ENCODE peak calls at places on chromosomes 3 and 15, in nine cellular contexts. D is neural progenitor cell; B is fibroblast of lung; O is effector memory CD4-positive, alpha-beta T cell; F is pancreas; Q is HCT116; P is H7; U is breast epithelium; X is IMR-90. G is an unnamed sample.
A peak's percentile ranks its signal among the peaks of the same experiment; 100 is the strongest.

GRCh38 chr3:187967982-187968381 is 186.0 kb upstream of the LPP start:
- DNase-seq in O (no peak), B (peak; percentile 28), F (no peak), U (no peak), P (no peak), X (peak; percentile 45), Q (no peak), D (no peak), G (peak; percentile 36)

GRCh38 chr3:173889522-173890055 is 492.0 kb downstream of the NLGN1 start:
- DNase-seq in U (no peak), B (peak; percentile 64), D (no peak), F (no peak), O (no peak), X (peak; percentile 36), P (no peak), Q (no peak), G (no peak)

GRCh38 chr15:75030023-75030413 is 6.6 kb downstream of the PPCDC start:
- DNase-seq in X (peak; percentile 13), D (no peak), F (no peak), O (no peak), Q (no peak), B (no peak), P (no peak), U (no peak), G (peak; percentile 5)

GRCh38 chr3:123618076-123618703 is 33.3 kb upstream of the HACD2 start:
- DNase-seq in Q (no peak), P (no peak), O (no peak), B (no peak), D (no peak), U (no peak), X (no peak), F (no peak), G (no peak)

GRCh38 chr15:44535509-44536297 is 1.2 kb upstream of the EIF3J start:
- DNase-seq in X (no peak), F (peak; percentile 37), P (peak; percentile 47), B (no peak), U (no peak), Q (no peak), D (peak; percentile 52), O (no peak), G (no peak)

GRCh38 chr3:79917561-79917960 is 149.8 kb upstream of the ROBO1 start:
- DNase-seq in Q (no peak), O (no peak), P (no peak), D (no peak), B (no peak), U (no peak), F (no peak), X (no peak), G (no peak)

GRCh38 chr3:177602601-177603136 is 405.4 kb upstream of the TBL1XR1 start:
- DNase-seq in D (no peak), U (no peak), O (no peak), P (no peak), Q (no peak), B (peak; percentile 50), X (peak; percentile 31), F (no peak), G (peak; percentile 58)

GRCh38 chr15:96268421-96269204 is 61.9 kb upstream of the NR2F2 start:
- DNase-seq in Q (no peak), O (no peak), F (no peak), X (peak; percentile 66), D (no peak), B (peak; percentile 87), P (no peak), U (no peak), G (peak; percentile 47)

GRCh38 chr15:31973197-31973596 is 57.1 kb upstream of the CHRNA7 start:
- DNase-seq in Q (no peak), X (no peak), F (no peak), P (no peak), O (no peak), D (no peak), B (no peak), U (no peak), G (no peak)

GRCh38 chr15:31964586-31965307 is 65.6 kb upstream of the CHRNA7 start:
- DNase-seq in P (no peak), F (no peak), Q (no peak), X (no peak), D (no peak), O (no peak), U (no peak), B (no peak), G (no peak)

GRCh38 chr15:31974855-31975421 is 55.4 kb upstream of the CHRNA7 start:
- DNase-seq in X (peak; percentile 0), U (no peak), D (peak; percentile 88), Q (no peak), F (peak; percentile 38), B (no peak), O (no peak), P (peak; percentile 87), G (no peak)

GRCh38 chr15:31974154-31974794 is 56.0 kb upstream of the CHRNA7 start:
- DNase-seq in O (no peak), B (no peak), P (peak; percentile 48), Q (no peak), U (no peak), F (no peak), X (no peak), D (peak; percentile 20), G (no peak)

GRCh38 chr15:31970007-31970406 is 60.3 kb upstream of the CHRNA7 start:
- DNase-seq in D (no peak), B (no peak), Q (no peak), O (no peak), X (no peak), P (no peak), F (no peak), U (no peak), G (no peak)
- H3K27me3 ChIP-seq in D (peaks cover under 1% of the 10 kb centered on the region), B (no peaks in the 10 kb centered on the region), Q (peaks cover 4% of the 10 kb centered on the region), O (no peaks in the 10 kb centered on the region), X (no peaks in the 10 kb centered on the region), P (no peaks in the 10 kb centered on the region), F (no peaks in the 10 kb centered on the region), U (peaks cover 4% of the 10 kb centered on the region), G (no peaks in the 10 kb centered on the region)

DNA sequence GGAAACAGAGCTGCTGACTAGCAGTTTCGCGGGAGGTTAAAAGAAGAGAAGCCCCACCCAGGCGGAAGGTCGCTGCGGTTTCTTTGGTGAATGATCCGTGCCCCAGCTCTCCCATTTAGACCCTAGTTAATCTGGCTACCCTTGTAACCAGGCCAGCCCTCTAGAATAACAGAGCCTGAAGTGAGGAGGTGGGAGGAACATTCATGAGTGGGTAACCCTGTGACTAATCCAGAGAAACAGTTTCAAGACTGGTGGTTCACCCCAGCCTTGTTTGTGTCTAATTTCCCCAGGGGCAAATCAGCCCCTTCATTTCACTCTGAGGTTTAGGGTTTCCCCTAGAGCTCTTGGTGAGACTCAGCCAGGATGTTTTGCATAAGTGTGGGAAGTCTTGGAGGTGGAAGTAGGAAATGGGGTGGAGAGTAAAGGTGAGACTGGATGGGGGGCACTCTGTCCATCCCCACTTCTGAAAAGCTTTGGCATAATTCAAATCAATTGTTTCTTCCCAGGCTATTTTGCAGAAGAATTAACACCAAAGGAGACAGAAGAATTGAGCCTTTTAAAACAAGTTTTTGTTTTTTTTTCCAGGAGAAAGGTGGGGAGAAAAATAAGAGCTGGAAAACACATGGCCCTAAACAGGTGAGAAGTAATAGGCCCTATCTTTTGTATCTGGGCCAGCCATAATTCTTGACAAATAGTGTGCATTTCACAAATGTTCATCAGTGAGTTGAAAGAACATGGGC is 303.1 kb downstream of the RPLP1 start:
- DNase-seq in F (no peak), D (no peak), P (peak; percentile 48), U (no peak), Q (no peak), O (peak; percentile 67), X (no peak), B (peak; percentile 63), G (peak; percentile 12)
- H3K27me3 ChIP-seq in F (no peaks in the 10 kb centered on the region), D (no peaks in the 10 kb centered on the region), P (no peaks in the 10 kb centered on the region), U (no peaks in the 10 kb centered on the region), Q (peaks cover 8% of the 10 kb centered on the region), O (no peaks in the 10 kb centered on the region), X (peaks cover 12% of the 10 kb centered on the region), B (no peaks in the 10 kb centered on the region), G (no peaks in the 10 kb centered on the region)

DNA sequence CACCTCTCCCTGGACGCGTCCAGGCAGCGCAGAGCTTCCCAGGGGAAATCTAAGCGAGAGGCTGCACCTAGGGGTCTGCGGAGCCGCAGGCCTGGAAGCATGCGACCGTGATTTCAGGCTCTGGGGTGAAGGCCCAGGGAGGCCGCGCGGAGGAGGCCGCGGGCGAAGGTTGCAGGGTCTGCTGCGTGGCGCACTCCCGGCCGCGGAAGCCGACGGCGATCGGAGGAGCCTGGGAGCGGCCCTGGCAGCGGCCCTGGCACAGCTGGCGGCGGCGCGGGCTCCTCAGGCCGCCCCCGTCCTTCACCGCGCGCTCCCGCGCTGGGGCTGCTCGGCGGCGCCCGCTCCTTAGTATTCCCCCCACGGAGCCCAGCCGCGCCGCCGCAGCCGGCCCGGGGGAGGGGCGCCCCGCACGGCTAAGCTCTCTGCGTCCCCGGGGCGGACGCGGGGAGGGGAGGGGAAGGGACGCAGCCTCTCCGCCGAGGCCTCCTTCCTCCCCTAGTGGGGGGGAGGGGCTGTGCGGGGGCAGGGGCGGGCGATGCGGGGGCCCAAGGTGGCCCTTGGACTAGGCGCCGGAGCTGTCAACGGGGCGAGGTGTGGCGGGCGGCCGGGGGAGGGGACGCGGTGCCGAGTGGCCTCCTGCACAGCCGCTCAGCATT is 21.9 kb downstream of the EPHB3 start:
- DNase-seq in Q (no peak), F (no peak), B (no peak), P (peak; percentile 84), D (peak; percentile 71), U (no peak), O (no peak), X (no peak), G (no peak)
- H3K27me3 ChIP-seq in Q (no peaks in the 10 kb centered on the region), F (no peaks in the 10 kb centered on the region), B (no peaks in the 10 kb centered on the region), P (peaks cover 52% of the 10 kb centered on the region), D (peaks cover 62% of the 10 kb centered on the region), U (no peaks in the 10 kb centered on the region), O (peaks cover 4% of the 10 kb centered on the region), X (peaks cover 6% of the 10 kb centered on the region), G (no peaks in the 10 kb centered on the region)

GRCh38 chr15:78625621-78626280 is 5.0 kb upstream of the CHRNA3 start:
- DNase-seq in P (peak; percentile 24), F (no peak), U (no peak), X (no peak), D (no peak), Q (no peak), B (no peak), O (no peak), G (no peak)

GRCh38 chr15:78621810-78622402 is 1.1 kb upstream of the CHRNA3 start:
- DNase-seq in O (no peak), P (no peak), B (no peak), D (no peak), X (no peak), U (no peak), F (no peak), Q (no peak), G (no peak)

GRCh38 chr15:78624651-78625590 is 4.1 kb upstream of the CHRNA3 start:
- DNase-seq in D (no peak), P (peak; percentile 28), F (no peak), X (no peak), U (no peak), B (no peak), Q (no peak), O (no peak), G (no peak)

GRCh38 chr15:78626611-78627010 is 5.8 kb upstream of the CHRNA3 start:
- DNase-seq in P (no peak), U (no peak), D (no peak), O (no peak), F (no peak), X (no peak), Q (no peak), B (no peak), G (no peak)

DNA sequence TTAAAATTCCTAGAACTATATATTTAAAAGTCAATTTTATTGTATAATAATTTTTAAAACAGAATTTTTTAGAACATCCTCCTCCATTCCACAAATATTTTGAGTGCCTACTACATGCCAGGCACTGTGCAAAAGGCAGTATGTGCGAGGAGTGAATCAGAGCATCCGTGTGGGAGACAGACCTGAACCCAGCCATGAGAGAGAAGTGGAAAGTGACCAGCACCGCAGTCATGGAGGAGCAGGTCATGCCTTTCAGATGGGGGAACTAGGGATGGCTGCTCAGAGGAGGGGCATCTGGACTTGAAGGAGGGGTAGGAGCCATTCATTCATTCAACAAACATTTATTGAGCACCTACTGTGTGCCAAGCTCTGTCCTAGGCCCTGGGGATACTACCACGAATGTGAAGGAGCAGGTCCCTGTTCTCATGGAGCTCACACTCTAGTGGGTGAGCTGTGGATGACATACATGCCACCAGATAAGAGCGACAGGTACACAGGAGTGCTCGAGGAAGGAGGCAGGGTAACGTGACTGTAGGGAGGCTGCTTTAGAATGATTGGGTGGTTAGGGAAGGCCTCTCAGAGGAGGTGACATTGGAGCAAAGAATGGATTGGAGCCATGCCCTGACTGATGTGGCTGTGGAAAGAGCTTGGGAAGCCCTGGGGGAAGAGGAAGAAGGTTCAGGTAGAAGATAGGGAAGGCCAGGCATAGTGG is 3.1 kb upstream of the CHRNA3 start:
- DNase-seq in P (no peak), D (no peak), B (no peak), F (no peak), Q (no peak), U (no peak), O (no peak), X (no peak), G (no peak)
- H3K27me3 ChIP-seq in P (peaks cover 34% of the 10 kb centered on the region), D (peaks cover 51% of the 10 kb centered on the region), B (peaks cover 29% of the 10 kb centered on the region), F (no peaks in the 10 kb centered on the region), Q (no peaks in the 10 kb centered on the region), U (peaks cover 34% of the 10 kb centered on the region), O (peaks cover 23% of the 10 kb centered on the region), X (peaks cover 77% of the 10 kb centered on the region), G (peaks cover 26% of the 10 kb centered on the region)

G was measured in mammary epithelial cell.